ENCODE peak calls at places on chromosomes 16 and 17, in seven cellular contexts. A, S, Q, R, K, X and Z are unnamed samples.

GRCh38 chr16:1499756-1500464 is 6.8 kb downstream of the TELO2 start:
- DNase-seq in A (peak), S (no peak), Q (no peak), R (no peak), K (no peak), X (no peak), Z (peak)

GRCh38 chr17:50904522-50905459 is 38.6 kb upstream of the TOB1 start:
- DNase-seq in A (peak), S (peak), Q (no peak), R (no peak), K (peak), X (no peak), Z (peak)

GRCh38 chr16:14576532-14576931 is 53.5 kb downstream of the PARN start:
- DNase-seq in A (no peak), S (no peak), Q (no peak), R (no peak), K (no peak), X (no peak), Z (no peak)

GRCh38 chr16:67082891-67083290 is 26.9 kb upstream of the PHAF1 start:
- DNase-seq in A (no peak), S (no peak), Q (no peak), R (no peak), K (no peak), X (no peak), Z (no peak)

GRCh38 chr17:44086364-44087311 is 16.1 kb downstream of the G6PC3 start:
- DNase-seq in A (peak), S (peak), Q (no peak), R (peak), K (no peak), X (peak), Z (no peak)

GRCh38 chr17:34620458-34620857 is 41.1 kb downstream of the TMEM132E start:
- DNase-seq in A (no peak), S (no peak), Q (no peak), R (no peak), K (no peak), X (no peak), Z (no peak)

GRCh38 chr17:28282596-28282995 is 36.4 kb upstream of the TMEM97 start:
- DNase-seq in A (no peak), S (no peak), Q (no peak), R (no peak), K (no peak), X (peak), Z (no peak)

GRCh38 chr16:17414421-17414820 is 56.3 kb downstream of the XYLT1 start:
- DNase-seq in A (no peak), S (no peak), Q (no peak), R (no peak), K (no peak), X (no peak), Z (no peak)

GRCh38 chr16:31202402-31203385 is at the start of gene PYCARD:
- DNase-seq in A (peak), S (peak), Q (peak), R (peak), K (peak), X (no peak), Z (peak)

GRCh38 chr17:29572691-29573557 is 4.4 kb downstream of the TP53I13 start:
- DNase-seq in A (peak), S (peak), Q (peak), R (peak), K (peak), X (no peak), Z (peak)

GRCh38 chr16:49608801-49609200 is 235.2 kb downstream of the C16orf78 start:
- DNase-seq in A (peak), S (peak), Q (peak), R (no peak), K (no peak), X (no peak), Z (no peak)

GRCh38 chr16:72986011-72986410 is 61.9 kb downstream of the ZFHX3 start:
- DNase-seq in A (peak), S (peak), Q (peak), R (no peak), K (peak), X (no peak), Z (peak)

GRCh38 chr17:36862116-36862920 is 75.0 kb upstream of the LHX1 start:
- DNase-seq in A (no peak), S (no peak), Q (no peak), R (no peak), K (no peak), X (no peak), Z (no peak)

GRCh38 chr16:55571191-55571897 is 4.9 kb downstream of the CAPNS2 start:
- DNase-seq in A (no peak), S (no peak), Q (no peak), R (no peak), K (no peak), X (no peak), Z (no peak)

GRCh38 chr17:27545562-27546229 is 85.3 kb upstream of the LGALS9 start:
- DNase-seq in A (no peak), S (no peak), Q (no peak), R (no peak), K (no peak), X (no peak), Z (no peak)

GRCh38 chr16:56671706-56672105 is 2.1 kb downstream of the MT1H start:
- DNase-seq in A (no peak), S (no peak), Q (no peak), R (no peak), K (no peak), X (no peak), Z (no peak)

GRCh38 chr16:72934661-72935403 is 113.1 kb downstream of the ZFHX3 start:
- DNase-seq in A (peak), S (peak), Q (no peak), R (no peak), K (no peak), X (no peak), Z (peak)

GRCh38 chr17:28030386-28030785 is 12.1 kb upstream of the NLK start:
- DNase-seq in A (no peak), S (no peak), Q (no peak), R (no peak), K (no peak), X (no peak), Z (no peak)

GRCh38 chr16:72884573-72884972 is 163.4 kb downstream of the ZFHX3 start:
- DNase-seq in A (no peak), S (no peak), Q (no peak), R (no peak), K (no peak), X (no peak), Z (no peak)

GRCh38 chr17:40960144-40960543 is 6.6 kb downstream of the KRT39 start:
- DNase-seq in A (no peak), S (no peak), Q (no peak), R (no peak), K (no peak), X (no peak), Z (no peak)

GRCh38 chr16:12350945-12351344 is 374.4 kb downstream of the SNX29 start:
- DNase-seq in A (no peak), S (no peak), Q (no peak), R (no peak), K (no peak), X (no peak), Z (no peak)

GRCh38 chr16:83215417-83216001 is 588.7 kb downstream of the CDH13 start:
- DNase-seq in A (no peak), S (no peak), Q (no peak), R (peak), K (no peak), X (no peak), Z (no peak)

GRCh38 chr17:50986989-50987660 is 121.0 kb upstream of the TOB1 start:
- DNase-seq in A (no peak), S (no peak), Q (no peak), R (no peak), K (no peak), X (no peak), Z (no peak)

GRCh38 chr17:80927791-80928216 is 63.8 kb upstream of the CHMP6 start:
- DNase-seq in A (no peak), S (no peak), Q (no peak), R (no peak), K (no peak), X (no peak), Z (peak)

GRCh38 chr17:80926601-80927250 is 64.9 kb upstream of the CHMP6 start:
- DNase-seq in A (no peak), S (no peak), Q (no peak), R (no peak), K (no peak), X (no peak), Z (peak)

GRCh38 chr17:80931421-80932265 is 60.0 kb upstream of the CHMP6 start:
- DNase-seq in A (no peak), S (no peak), Q (no peak), R (no peak), K (no peak), X (no peak), Z (peak)

GRCh38 chr17:80929449-80929848 is 62.2 kb upstream of the CHMP6 start:
- DNase-seq in A (peak), S (no peak), Q (no peak), R (no peak), K (no peak), X (no peak), Z (peak)

DNA sequence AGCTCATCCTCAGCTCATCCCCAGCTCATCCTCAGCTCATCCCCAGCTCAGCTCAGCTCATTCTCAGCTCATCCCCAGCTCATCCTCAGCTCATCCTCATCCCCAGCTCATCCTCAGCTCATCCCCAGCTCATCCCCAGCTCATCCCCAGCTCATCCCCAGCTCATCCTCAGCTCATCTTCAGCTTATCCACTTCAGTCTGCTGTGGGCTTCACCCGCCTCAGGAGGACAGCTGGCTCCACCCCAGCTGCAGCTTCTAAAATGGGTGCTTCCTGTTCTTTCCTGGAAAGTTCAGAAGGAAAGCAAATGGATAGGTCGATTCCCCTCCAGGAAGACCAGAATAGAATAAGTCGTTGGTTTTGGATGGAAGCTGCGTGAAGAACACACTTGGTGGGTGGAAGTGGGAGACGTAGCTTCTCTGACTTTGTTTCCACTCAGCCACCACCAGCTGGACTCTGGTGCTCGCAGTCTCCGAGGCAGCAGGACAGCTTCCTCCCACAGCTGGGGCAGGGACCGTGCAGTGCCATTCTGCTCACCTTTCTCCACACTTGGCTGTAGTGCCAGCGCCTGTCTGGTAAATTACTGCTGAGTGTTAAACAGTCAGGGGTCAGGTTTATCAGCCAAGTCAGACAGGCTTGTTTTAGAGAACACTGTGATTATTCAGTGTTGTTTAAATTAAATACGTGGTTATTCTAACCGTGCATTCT is 61.2 kb upstream of the CHMP6 start:
- DNase-seq in A (no peak), S (no peak), Q (no peak), R (no peak), K (no peak), X (no peak), Z (peak)
- H3K27ac ChIP-seq in A (no peak), S (no peak), Q (no peak), R (no peak), K (no peak), X (no peak), Z (no peak)

GRCh38 chr17:76697702-76698465 is 12.9 kb downstream of the MXRA7 start:
- DNase-seq in A (no peak), S (no peak), Q (no peak), R (no peak), K (no peak), X (no peak), Z (peak)
- TF ChIP-seq CTCF in A (no peak), S (no peak), Q (no peak), R (no peak), K (no peak), X (no peak), Z (no peak)

GRCh38 chr17:55266051-55266957 is 1.5 kb downstream of the HLF start:
- DNase-seq in A (no peak), S (peak), Q (no peak), R (no peak), K (no peak), X (no peak), Z (no peak)
- H3K4me3 ChIP-seq in A (peak), S (peak), Q (peak), R (no peak), K (peak), X (no peak), Z (peak)

GRCh38 chr17:79075433-79075805 is 795 bp downstream of the ENGASE start:
- DNase-seq in A (no peak), S (no peak), Q (no peak), R (peak), K (no peak), X (no peak), Z (no peak)

GRCh38 chr17:79073016-79073705 is 1.5 kb upstream of the ENGASE start:
- DNase-seq in A (peak), S (no peak), Q (no peak), R (no peak), K (no peak), X (no peak), Z (no peak)

GRCh38 chr17:79072544-79072943 is 2.1 kb upstream of the ENGASE start:
- DNase-seq in A (peak), S (no peak), Q (no peak), R (no peak), K (no peak), X (no peak), Z (no peak)

GRCh38 chr17:79074650-79075432 is at the start of gene ENGASE:
- DNase-seq in A (peak), S (peak), Q (peak), R (peak), K (peak), X (peak), Z (peak)

DNA sequence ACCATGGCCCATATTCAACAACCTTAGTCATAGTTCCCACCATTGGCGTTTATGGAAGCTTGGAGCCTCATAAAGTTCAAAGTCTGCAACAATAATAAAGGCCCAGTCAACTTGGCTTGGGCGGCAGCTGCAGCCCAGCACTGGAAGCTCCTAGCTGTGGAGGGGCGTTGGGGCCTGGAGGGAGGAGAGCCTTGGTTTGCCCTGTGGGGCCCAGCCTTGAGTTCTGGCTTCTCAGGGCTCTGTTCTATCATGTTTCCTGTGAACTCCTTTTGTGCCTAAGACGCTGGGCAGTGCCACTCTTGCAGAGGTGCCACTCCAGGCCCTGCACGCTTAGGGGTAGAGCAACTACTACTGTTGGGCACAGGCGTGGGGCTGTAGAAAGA is 927 bp upstream of the ENGASE start:
- DNase-seq in A (peak), S (no peak), Q (no peak), R (no peak), K (no peak), X (no peak), Z (no peak)
- H3K27ac ChIP-seq in A (no peak), S (no peak), Q (no peak), R (no peak), K (no peak), X (no peak), Z (no peak)

DNA sequence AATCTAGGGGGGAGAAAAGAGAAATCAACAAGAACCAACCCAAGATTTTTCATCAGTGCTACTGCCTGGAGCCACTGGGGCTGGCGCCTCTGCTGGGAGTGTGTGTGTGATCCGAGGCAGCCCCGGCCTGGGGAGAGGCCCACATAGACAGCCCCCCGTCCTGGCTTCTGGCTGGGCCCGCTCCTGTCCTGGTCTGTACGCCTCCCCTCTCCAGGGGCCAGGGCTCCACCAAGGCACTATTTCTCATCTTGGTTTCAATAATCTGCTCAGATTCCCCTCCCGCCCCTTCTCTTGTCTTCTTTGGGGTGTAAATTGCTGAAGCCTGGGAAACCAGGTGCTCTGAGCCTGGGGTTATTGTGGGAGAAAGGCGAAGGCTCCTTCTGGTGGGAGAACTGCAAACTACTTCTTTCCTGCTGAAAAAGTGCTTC is 7.8 kb downstream of the BAHCC1 start:
- DNase-seq in A (no peak), S (no peak), Q (no peak), R (no peak), K (no peak), X (no peak), Z (no peak)
- TF ChIP-seq CTCF in A (no peak), S (peak), Q (no peak), R (no peak), K (no peak), X (no peak), Z (no peak)